ENCODE peak calls at places on chromosomes 3 and 15, in five cellular contexts. H, O, N, R and B are unnamed samples. For H3K4me1, the result is how much of the 10 kb centered on the place peaks cover.

GRCh38 chr3:39396690-39397089 is 9.8 kb upstream of the RPSA start:
- DNase-seq in H (no peak), O (no peak), N (no peak), R (no peak), B (no peak)

GRCh38 chr15:28456476-28457395 is 76.0 kb downstream of the GOLGA8G start:
- DNase-seq in N (peak), R (peak), O (no peak), H (no peak), B (no peak)

GRCh38 chr3:20023663-20024417 is 11.8 kb upstream of the PP2D1 start:
- DNase-seq in O (no peak), H (peak), R (no peak), N (no peak), B (no peak)

GRCh38 chr15:41568350-41569017 is 9.5 kb downstream of the TYRO3 start:
- DNase-seq in R (peak), N (peak), H (no peak), O (peak), B (no peak)

GRCh38 chr3:47661121-47661752 is 82.6 kb upstream of the CSPG5 start:
- DNase-seq in R (peak), N (no peak), H (no peak), O (peak), B (peak)

GRCh38 chr3:45537596-45537959 is 57.0 kb upstream of the LIMD1 start:
- DNase-seq in H (no peak), O (no peak), R (no peak), N (no peak), B (no peak)

GRCh38 chr3:185339945-185340344 is 23.0 kb upstream of the MAP3K13 start:
- DNase-seq in R (no peak), H (no peak), O (no peak), N (no peak), B (no peak)

GRCh38 chr3:187989458-187990153 is 164.4 kb upstream of the LPP start:
- DNase-seq in R (no peak), N (no peak), O (no peak), H (no peak), B (no peak)

GRCh38 chr3:72448858-72449257 is 399.4 kb downstream of the SHQ1 start:
- DNase-seq in O (no peak), H (no peak), R (no peak), N (no peak), B (no peak)

GRCh38 chr15:41115652-41116115 is 396 bp downstream of the INO80 start:
- DNase-seq in R (peak), O (peak), N (peak), H (peak), B (peak)

GRCh38 chr3:120608506-120608905 is 12.4 kb downstream of the NDUFB4 start:
- DNase-seq in H (no peak), N (no peak), O (no peak), R (no peak), B (no peak)

GRCh38 chr3:172982731-172983364 is 158.2 kb downstream of the SPATA16 start:
- DNase-seq in O (peak), H (no peak), R (no peak), N (no peak), B (no peak)

GRCh38 chr3:156483961-156484787 is 70.7 kb downstream of the SSR3 start:
- DNase-seq in O (peak), R (peak), H (no peak), N (no peak), B (no peak)

GRCh38 chr3:60431599-60431958 is 819.7 kb downstream of the FHIT start:
- DNase-seq in H (no peak), R (peak), N (no peak), O (peak), B (no peak)

GRCh38 chr3:160478338-160478737 is 28.8 kb upstream of the TRIM59 start:
- DNase-seq in O (peak), N (no peak), R (peak), H (no peak), B (no peak)

GRCh38 chr3:24514139-24514538 is 19.5 kb upstream of the THRB start:
- DNase-seq in H (no peak), O (no peak), R (no peak), N (no peak), B (no peak)

GRCh38 chr3:69368129-69368741 is 17.7 kb downstream of the FRMD4B start:
- DNase-seq in H (no peak), O (no peak), R (no peak), N (no peak), B (no peak)

GRCh38 chr15:67790610-67791319 is 34.5 kb upstream of the SKOR1 start:
- DNase-seq in O (no peak), H (no peak), R (no peak), N (no peak), B (no peak)

GRCh38 chr15:74010929-74011540 is 16.5 kb downstream of the PML start:
- DNase-seq in R (no peak), N (no peak), O (peak), H (no peak), B (no peak)
- H3K4me1 ChIP-seq in R (under half), N (under half), O (under half), H (half or more), B (under half)

DNA sequence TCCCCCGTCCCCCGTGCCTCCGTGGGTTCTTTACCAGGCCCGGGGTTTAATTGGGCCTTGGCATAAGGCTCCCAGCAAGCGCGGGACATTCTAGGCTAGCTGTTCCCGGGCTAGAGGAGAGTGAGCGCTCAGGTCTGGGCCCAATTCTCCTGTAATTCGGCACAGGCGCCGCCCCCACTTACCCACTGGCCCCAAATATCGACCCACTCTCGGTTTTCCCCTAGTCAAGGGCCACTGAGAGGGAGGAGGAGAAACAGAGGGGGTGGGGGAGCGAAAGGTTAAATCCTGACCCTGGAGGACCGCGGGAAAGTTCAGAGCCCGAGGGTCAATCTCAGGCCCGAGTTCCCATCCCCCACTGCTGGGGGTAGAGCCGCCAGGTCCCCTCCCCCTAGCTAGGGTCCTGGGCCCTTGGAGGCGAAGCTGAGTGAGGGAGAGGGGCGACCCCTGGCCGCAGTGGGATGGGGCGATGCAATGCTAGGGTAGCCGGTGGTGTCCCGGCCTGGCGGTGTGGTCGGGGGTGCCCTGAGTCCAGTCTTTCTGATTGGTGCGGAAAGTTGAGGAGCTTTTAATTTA is 8.5 kb upstream of the ONECUT1 start:
- DNase-seq in O (no peak), N (no peak), H (no peak), R (no peak), B (no peak)
- H3K4me3 ChIP-seq in O (no peak), N (no peak), H (no peak), R (no peak), B (no peak)

GRCh38 chr3:127986803-127987202 is 65.4 kb upstream of the SEC61A1 start:
- DNase-seq in O (no peak), N (no peak), H (peak), R (no peak), B (peak)
- H3K4me1 ChIP-seq in O (under half), N (under half), H (under half), R (under half), B (under half)

DNA sequence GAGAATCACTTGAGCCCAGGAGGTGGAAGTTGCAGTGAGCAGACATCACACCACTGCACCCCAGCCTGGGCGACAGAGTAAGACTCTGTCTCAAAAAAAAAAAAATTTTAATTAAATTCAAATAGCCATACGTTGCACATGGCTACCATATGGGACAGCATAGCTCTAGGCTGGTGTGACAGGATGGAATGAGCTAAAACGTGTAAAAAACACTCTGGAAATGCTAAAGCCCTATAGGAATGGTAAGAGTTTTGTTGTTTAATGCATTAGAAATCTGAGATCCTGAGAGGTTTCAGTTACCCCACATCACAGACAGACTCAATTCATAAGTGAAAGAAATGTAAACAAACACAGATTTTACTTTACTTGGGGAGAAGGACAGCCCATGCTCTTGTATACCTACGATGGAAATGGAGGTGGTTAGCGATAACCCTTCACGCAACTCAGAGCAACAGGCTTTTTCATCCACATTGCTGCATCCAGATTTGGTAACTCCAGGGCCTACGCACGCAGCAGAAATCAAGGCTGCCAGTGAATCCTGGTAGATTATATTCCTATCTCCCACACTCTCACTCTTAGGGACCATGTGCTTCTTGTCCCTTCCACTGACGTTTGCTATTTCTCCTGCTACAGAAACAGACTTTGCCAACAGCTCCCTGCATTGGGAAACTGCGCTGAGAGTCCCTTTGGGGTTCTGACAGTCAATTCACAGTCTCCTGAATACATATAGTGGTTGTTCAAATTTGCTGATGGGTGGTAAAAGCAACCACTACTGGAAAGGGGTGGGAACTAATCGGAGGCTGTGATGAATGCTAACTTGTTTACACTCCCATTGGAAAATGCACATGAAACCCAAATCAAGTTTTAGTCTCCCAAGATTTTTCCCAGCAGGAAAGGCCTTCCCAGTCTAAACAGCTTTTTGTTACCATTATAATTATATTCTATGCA is 3.1 kb downstream of the SH3BP5 start:
- DNase-seq in O (no peak), H (no peak), N (no peak), R (no peak), B (peak)
- H3K4me3 ChIP-seq in O (no peak), H (peak), N (no peak), R (no peak), B (no peak)

DNA sequence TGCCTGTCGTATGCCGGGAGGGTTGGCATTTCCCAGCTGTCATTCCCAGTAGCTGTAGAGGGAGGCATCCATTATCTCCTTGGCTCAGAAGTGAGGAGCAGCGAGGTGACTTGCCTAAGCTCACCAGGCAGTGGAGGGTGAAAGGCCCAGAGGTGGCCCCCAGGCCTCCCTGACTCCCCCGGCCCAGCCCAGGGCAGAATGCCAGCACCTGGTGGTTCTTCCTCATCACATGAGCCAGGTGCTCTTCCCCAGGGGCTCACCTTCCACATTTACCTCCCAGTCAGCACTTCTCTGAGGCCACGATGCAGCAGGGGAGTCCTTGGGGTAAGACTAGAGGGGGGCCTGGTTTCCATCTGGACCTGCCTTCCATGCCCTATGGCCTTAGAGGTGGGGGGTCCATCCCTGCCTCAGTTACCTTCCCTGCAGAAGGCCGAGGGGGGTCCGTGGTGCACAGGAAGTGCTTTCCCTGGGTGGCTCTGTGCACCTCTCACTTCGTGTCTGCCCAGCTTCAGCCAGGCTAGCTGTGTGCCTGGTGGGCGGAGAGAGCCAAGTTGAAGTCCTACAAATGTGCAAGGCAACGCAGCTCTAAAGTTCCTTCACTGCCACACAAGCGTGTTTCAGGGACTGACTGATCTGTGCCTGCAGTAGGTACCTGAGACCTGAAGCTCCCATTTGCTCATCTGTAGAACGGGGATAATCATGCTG is 70.3 kb upstream of the PLXNA1 start:
- DNase-seq in N (no peak), R (no peak), H (no peak), O (no peak), B (no peak)
- H3K4me1 ChIP-seq in N (under half), R (under half), H (under half), O (under half), B (under half)